ENCODE peak calls at places on chromosomes 2 and 18, in nine cellular contexts. M is kidney epithelial cell, F is stomach, N is WTC11, A is psoas muscle, G is HFF-Myc, K is neural crest cell, W is cardiac muscle cell, Y is fibroblast of lung. S is an unnamed sample.

GRCh38 chr18:60838677-60839076 is 466.1 kb upstream of the MC4R start:
- DNase-seq in M (no peak), F (no peak), N (no peak), A (no peak), G (no peak), K (no peak), W (no peak), Y (no peak), S (no peak)

GRCh38 chr18:79574938-79575525 is 104.6 kb upstream of the CTDP1 start:
- DNase-seq in M (no peak), F (no peak), N (no peak), A (peak), G (no peak), K (no peak), W (no peak), Y (no peak), S (peak)

GRCh38 chr2:134372141-134372540 is 118.3 kb downstream of the MGAT5 start:
- DNase-seq in M (no peak), F (no peak), N (no peak), A (no peak), G (no peak), K (no peak), W (no peak), Y (peak), S (no peak)

GRCh38 chr2:42001696-42002331 is 46.0 kb upstream of the PKDCC start:
- DNase-seq in M (no peak), F (no peak), N (no peak), A (no peak), G (peak), K (no peak), W (no peak), Y (no peak), S (no peak)

GRCh38 chr18:70295633-70296188 is 6.9 kb downstream of the SOCS6 start:
- DNase-seq in M (no peak), F (no peak), N (no peak), A (no peak), G (no peak), K (no peak), W (no peak), Y (no peak), S (no peak)

GRCh38 chr18:78918707-78919106 is 60.9 kb upstream of the SALL3 start:
- DNase-seq in M (no peak), F (no peak), N (no peak), A (no peak), G (no peak), K (no peak), W (no peak), Y (no peak), S (no peak)

GRCh38 chr2:216693414-216694100 is 1.8 kb downstream of the IGFBP5 start:
- DNase-seq in M (no peak), F (no peak), N (no peak), A (no peak), G (no peak), K (no peak), W (no peak), Y (no peak), S (no peak)

GRCh38 chr2:13485256-13485655 is 768.5 kb downstream of the TRIB2 start:
- DNase-seq in M (no peak), F (no peak), N (no peak), A (no peak), G (no peak), K (no peak), W (no peak), Y (no peak), S (no peak)

GRCh38 chr2:219997341-219997851 is 370.0 kb downstream of the SLC4A3 start:
- DNase-seq in M (peak), F (no peak), N (peak), A (no peak), G (no peak), K (peak), W (peak), Y (peak), S (peak)

GRCh38 chr2:119442850-119443249 is 11.2 kb downstream of the TMEM37 start:
- DNase-seq in M (no peak), F (no peak), N (no peak), A (no peak), G (no peak), K (no peak), W (no peak), Y (no peak), S (no peak)

GRCh38 chr2:176080540-176081355 is 3.0 kb downstream of the EVX2 start:
- DNase-seq in M (no peak), F (no peak), N (peak), A (no peak), G (no peak), K (no peak), W (no peak), Y (no peak), S (no peak)

GRCh38 chr18:2102022-2102421 is 469.3 kb downstream of the METTL4 start:
- DNase-seq in M (no peak), F (no peak), N (no peak), A (no peak), G (no peak), K (no peak), W (no peak), Y (no peak), S (no peak)

GRCh38 chr2:217975626-217976025 is 27.2 kb downstream of the TNS1 start:
- DNase-seq in M (no peak), F (no peak), N (no peak), A (no peak), G (no peak), K (no peak), W (no peak), Y (no peak), S (no peak)

GRCh38 chr18:23856466-23857175 is 157.9 kb upstream of the TTC39C start:
- DNase-seq in M (no peak), F (no peak), N (no peak), A (no peak), G (no peak), K (no peak), W (no peak), Y (peak), S (no peak)

GRCh38 chr2:12619975-12620374 is 96.8 kb upstream of the TRIB2 start:
- DNase-seq in M (peak), F (no peak), N (no peak), A (peak), G (no peak), K (no peak), W (no peak), Y (peak), S (no peak)

GRCh38 chr2:227450921-227451654 is 20.9 kb upstream of the AGFG1 start:
- DNase-seq in M (no peak), F (no peak), N (no peak), A (no peak), G (no peak), K (no peak), W (peak), Y (no peak), S (no peak)

DNA sequence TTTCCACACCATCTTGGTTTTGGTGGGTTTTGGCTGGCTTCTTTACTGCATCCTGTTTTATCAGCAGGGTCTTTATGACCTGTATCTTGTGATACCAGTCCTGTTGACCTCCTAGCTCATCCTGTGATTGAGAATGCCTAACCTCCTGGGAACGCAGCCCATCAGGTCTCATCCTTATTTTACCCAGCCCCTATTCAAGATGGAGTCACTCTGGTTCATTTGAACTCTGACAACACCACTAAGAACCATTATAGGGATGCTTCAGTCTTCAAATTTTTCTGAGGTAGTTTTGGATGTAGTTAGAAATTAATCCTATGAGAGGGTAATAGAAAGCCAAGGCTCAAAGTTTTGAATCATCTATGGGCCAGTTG is 287.8 kb upstream of the SLC39A10 start:
- DNase-seq in M (no peak), F (no peak), N (no peak), A (no peak), G (no peak), K (no peak), W (no peak), Y (no peak), S (no peak)
- TF ChIP-seq CTCF in M (no peak), F (no peak), N (no peak), A (no peak), G (no peak), K (no peak), W (no peak), Y (no peak), S (no peak)

DNA sequence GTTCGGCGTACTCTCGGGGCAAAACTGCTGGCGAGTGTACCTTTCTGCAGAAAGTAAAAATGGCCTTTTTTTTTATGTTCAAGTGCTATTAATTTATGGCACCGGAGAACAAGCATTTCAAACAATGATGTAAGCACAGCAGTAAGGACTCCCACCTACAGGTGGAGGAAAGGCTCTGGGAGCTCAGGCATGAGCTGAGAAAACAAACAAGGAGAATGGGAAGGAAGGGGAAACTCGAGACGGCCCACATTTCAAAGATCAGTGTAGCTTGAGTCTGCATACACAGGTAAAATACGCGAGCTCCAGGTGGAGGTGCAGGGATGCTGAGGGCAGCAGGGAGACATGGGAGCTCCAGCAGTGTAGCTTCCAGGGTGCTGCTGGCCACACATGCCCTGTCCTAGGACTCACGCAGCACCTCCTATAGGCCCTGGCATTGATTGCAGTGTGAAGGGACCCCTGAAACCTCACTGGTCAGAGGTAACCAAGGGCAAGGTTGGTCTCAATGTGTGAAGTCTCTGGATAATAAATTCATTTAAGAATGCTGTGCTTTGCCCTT is 362.8 kb upstream of the HS6ST1 start:
- DNase-seq in M (no peak), F (peak), N (peak), A (no peak), G (no peak), K (no peak), W (no peak), Y (no peak), S (peak)
- TF ChIP-seq CTCF in M (no peak), F (no peak), N (no peak), A (no peak), G (no peak), K (peak), W (no peak), Y (no peak), S (no peak)

DNA sequence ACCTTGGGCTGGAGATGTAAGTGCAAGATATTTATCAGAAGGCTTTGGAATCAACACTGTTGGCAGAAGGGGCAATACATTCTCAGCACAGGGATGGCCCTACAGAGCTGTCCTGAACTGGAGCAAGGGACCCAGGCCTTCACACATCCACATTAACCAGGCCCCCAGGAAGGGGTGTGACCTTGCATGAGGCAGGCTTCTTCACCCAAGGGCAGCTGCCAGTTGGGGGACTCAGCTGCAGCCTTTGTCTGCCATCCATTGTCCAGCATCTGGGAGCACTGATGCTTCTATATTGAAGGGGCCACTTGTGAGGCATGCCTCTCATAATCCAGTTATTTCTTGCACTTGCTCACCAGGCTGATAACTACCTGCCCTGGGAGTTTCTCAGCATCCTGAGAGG is 38.3 kb downstream of the EDAR start:
- DNase-seq in M (no peak), F (no peak), N (no peak), A (no peak), G (no peak), K (no peak), W (no peak), Y (no peak), S (no peak)
- TF ChIP-seq CTCF in M (no peak), F (no peak), N (no peak), A (no peak), G (no peak), K (no peak), W (no peak), Y (no peak), S (no peak)

GRCh38 chr18:48295586-48296311 is 113.4 kb downstream of the ZBTB7C start:
- DNase-seq in M (no peak), F (no peak), N (peak), A (no peak), G (no peak), K (no peak), W (peak), Y (peak), S (peak)
- TF ChIP-seq CTCF in M (peak), F (no peak), N (no peak), A (peak), G (peak), K (peak), W (peak), Y (peak), S (peak)

DNA sequence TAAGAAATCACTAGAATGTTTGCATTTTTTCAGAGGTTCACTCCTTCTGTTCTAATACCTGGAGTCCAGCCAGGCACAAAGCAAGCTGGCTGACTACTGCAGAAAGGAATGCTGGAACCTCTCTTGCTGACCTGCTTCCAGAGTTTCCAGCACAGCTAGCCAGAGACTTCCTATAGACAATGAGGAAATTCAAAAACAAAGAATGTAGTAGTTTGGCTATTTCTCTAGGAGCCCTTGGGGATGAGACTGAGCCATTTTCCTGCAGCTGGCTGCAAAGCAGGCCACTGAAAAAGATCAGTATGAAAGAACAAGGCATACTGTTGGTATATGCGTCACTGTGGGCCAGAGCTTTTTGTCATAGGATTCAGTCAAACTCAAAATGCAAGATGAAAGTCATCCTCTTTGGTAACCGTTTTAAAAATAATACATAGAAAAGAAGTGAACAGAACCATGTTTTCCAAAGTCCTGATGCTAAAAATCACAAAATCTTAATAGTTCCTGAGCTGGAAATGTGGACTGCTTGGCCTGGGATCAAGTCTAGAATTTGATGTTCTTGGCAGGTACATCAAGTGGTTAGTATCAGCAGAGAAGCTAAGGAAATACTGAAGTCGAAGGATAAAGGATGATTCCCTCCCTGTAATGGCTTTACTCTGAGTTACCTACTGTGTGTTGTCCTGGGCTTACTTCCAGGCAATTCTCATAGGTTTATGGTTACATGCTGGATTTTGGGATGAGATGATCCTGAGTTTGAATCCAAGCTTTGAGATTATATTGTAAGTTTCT is 9.0 kb upstream of the DSEL start:
- DNase-seq in M (peak), F (peak), N (no peak), A (peak), G (peak), K (no peak), W (peak), Y (peak), S (peak)
- TF ChIP-seq CTCF in M (no peak), F (no peak), N (no peak), A (no peak), G (no peak), K (no peak), W (no peak), Y (no peak), S (no peak)

DNA sequence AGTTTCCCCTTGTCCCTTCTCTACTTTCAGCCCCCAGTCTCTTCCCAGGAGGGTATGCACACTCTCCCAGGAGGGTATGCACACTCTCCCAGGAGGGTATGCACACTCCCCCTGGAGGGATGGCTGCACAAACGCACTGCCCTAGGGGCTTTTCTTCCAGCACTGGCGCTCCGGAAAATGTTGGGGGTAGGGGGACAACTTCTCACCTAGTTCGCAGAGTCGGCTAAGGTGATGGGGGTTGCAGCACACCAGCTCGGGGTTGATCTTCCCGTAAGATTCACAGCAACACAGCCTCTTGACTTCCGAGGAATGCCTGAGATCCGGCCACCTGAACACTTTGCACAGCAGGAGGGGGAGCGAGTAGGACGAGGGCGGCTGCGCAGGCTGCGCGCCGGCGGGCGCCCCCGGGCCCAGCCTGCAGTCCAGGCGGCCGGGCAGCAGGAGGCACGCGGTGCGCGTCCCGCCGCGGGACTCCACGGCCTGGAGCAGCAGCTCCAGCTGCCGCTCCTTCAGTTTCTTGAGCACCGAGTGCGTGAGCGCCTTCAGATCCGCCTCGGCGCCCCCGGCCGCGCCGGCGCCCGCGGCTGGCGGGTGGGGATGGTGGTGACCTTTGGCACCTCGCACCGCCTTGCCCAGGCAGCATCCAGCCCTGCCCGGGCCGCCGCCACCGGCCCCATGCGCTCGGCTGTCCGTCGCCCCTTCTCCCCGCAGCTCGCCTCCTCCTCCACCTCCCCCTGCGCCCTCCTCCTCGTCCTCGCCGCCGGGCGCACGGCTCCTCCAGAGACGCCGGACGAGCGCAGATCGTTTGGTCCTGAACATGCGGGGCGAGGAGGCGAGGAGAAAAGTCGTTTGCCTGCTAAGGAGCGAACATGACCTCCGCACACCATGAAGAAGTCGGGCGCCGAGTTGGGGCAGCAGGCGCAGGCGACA is 894 bp downstream of the SMAD7 start:
- DNase-seq in M (no peak), F (peak), N (peak), A (peak), G (no peak), K (peak), W (no peak), Y (no peak), S (no peak)
- TF ChIP-seq CTCF in M (no peak), F (no peak), N (no peak), A (peak), G (no peak), K (peak), W (no peak), Y (no peak), S (peak)

DNA sequence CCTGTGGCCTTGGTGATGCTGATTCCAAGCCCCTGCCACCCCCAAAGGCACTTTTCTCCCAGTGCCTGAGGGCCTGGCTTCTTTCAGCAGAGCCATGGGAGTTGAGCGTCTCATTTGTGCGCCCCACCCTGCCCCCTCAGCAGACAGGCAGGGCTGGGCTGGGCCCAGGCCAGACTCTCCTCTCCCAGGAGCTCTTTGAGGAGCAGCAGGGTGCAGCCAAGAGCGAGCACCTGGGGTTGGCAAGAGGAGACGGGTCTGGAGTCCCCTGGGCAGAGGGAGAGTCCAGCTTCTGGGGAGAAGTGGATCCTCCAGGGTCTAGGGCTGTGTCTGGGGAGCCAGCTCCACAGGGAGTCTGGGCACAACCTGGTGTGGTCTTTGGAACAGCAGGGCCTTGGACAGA is 21.2 kb downstream of the NPPC start:
- DNase-seq in M (no peak), F (no peak), N (no peak), A (peak), G (no peak), K (no peak), W (no peak), Y (no peak), S (no peak)
- TF ChIP-seq CTCF in M (no peak), F (no peak), N (no peak), A (no peak), G (no peak), K (no peak), W (no peak), Y (no peak), S (no peak)

DNA sequence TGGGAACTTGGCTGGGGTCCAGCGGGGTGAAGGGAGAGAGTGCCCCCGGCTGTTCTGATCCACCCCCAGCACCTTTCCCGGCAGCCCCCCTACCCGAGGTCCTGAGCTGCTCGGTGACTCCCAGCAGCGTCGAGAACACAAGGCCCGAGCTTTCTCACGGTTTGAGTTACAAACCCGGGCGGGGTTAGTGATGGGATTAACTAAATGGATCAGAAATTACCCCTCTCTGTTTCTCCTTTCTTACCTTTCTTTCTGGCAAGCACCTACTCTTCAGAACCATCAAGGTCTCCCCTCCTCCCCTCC is 139.4 kb upstream of the GPC1 start:
- DNase-seq in M (no peak), F (peak), N (no peak), A (peak), G (no peak), K (no peak), W (no peak), Y (no peak), S (peak)
- TF ChIP-seq CTCF in M (no peak), F (no peak), N (no peak), A (no peak), G (no peak), K (no peak), W (no peak), Y (no peak), S (no peak)

DNA sequence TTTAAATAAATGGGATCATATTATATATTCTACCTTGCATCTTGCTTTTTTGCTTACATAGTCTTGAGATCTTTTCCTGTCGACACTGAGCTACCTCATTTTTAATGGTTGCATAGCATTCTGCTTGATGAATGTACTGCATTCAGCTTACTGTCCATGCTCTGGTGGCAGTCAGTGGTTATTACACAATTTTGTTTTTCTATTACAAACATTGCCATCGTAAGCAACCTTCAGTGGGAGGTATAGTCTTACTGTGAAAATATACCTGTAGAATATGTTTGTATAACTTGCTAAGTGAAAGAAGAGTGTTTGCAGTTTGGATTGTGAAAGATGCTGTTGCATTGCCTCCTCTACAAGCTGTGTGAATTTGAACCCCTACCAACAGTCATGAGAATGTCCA is 43.4 kb downstream of the UBXN4 start:
- DNase-seq in M (no peak), F (no peak), N (no peak), A (no peak), G (no peak), K (no peak), W (no peak), Y (no peak), S (no peak)
- TF ChIP-seq CTCF in M (no peak), F (no peak), N (peak), A (no peak), G (no peak), K (peak), W (peak), Y (no peak), S (no peak)

S was measured in osteocyte.